ENCODE peak calls at places on chromosomes 5 and 9, in nine cellular contexts. I is NB4, F is endothelial cell of umbilical vein, O is testis, R is IMR-90, T is uterus, W is A549, G is prostate gland, A is stomach. S is an unnamed sample.

GRCh38 chr5:64784451-64785025 is 15.8 kb downstream of the CWC27 start:
- DNase-seq in A (peak; percentile 78), W (peak; percentile 12), I (peak; percentile 81), R (peak; percentile 86), O (peak; percentile 90), G (peak; percentile 77), T (peak; percentile 40), F (peak; percentile 76), S (peak; percentile 90)

GRCh38 chr5:72920690-72921089 is 35.2 kb upstream of the FCHO2 start:
- DNase-seq in W (peak; percentile 33), T (no peak), I (peak; percentile 48), A (no peak), F (peak; percentile 62), O (no peak), R (peak; percentile 55), G (no peak), S (no peak)

GRCh38 chr5:172336264-172336663 is 52.7 kb upstream of the UBTD2 start:
- DNase-seq in A (no peak), F (no peak), T (no peak), I (no peak), W (no peak), R (no peak), G (no peak), O (no peak), S (no peak)

GRCh38 chr9:126723807-126724172 is 81.0 kb upstream of the ZBTB43 start:
- DNase-seq in A (no peak), I (no peak), O (no peak), F (no peak), W (no peak), R (no peak), G (no peak), T (no peak), S (no peak)

GRCh38 chr5:35230043-35230611 is at the start of gene PRLR:
- DNase-seq in O (peak; percentile 42), G (peak; percentile 24), A (peak; percentile 47), R (peak; percentile 8), W (no peak), I (peak; percentile 17), T (peak; percentile 73), F (no peak), S (peak; percentile 66)

GRCh38 chr9:134775552-134775951 is 105.1 kb upstream of the FCN2 start:
- DNase-seq in W (no peak), G (no peak), O (no peak), T (no peak), I (no peak), A (no peak), R (peak; percentile 91), F (no peak), S (no peak)

GRCh38 chr5:159050408-159051091 is 49.2 kb downstream of the EBF1 start:
- DNase-seq in F (no peak), A (no peak), G (no peak), T (no peak), I (peak; percentile 72), W (no peak), R (peak; percentile 32), O (no peak), S (no peak)

GRCh38 chr5:52693279-52693678 is 94.4 kb upstream of the ITGA1 start:
- DNase-seq in T (no peak), G (no peak), R (peak; percentile 45), F (peak; percentile 56), A (peak; percentile 28), I (peak; percentile 9), O (peak; percentile 46), W (no peak), S (peak; percentile 54)

GRCh38 chr9:1458503-1458902 is 408.3 kb downstream of the DMRT2 start:
- DNase-seq in A (no peak), F (no peak), I (peak; percentile 67), G (no peak), W (no peak), T (no peak), R (peak; percentile 2), O (no peak), S (no peak)

GRCh38 chr5:174720612-174721521 is 3.5 kb upstream of the MSX2 start:
- DNase-seq in O (no peak), T (no peak), A (no peak), R (no peak), F (no peak), W (no peak), G (no peak), I (no peak), S (no peak)

GRCh38 chr9:115442054-115442453 is 324.1 kb upstream of the TNC start:
- DNase-seq in O (no peak), T (no peak), F (no peak), W (no peak), G (no peak), R (peak; percentile 69), A (no peak), I (no peak), S (no peak)

GRCh38 chr5:123800640-123801039 is 288.7 kb downstream of the CSNK1G3 start:
- DNase-seq in R (no peak), I (no peak), A (no peak), F (no peak), W (no peak), O (no peak), T (no peak), G (no peak), S (no peak)

GRCh38 chr9:98230789-98231188 is 24.7 kb downstream of the TBC1D2 start:
- DNase-seq in T (no peak), G (no peak), W (no peak), A (no peak), R (no peak), O (no peak), I (no peak), F (no peak), S (no peak)

GRCh38 chr5:59317023-59317771 is 576.3 kb downstream of the PDE4D start:
- DNase-seq in G (peak; percentile 72), O (peak; percentile 18), R (peak; percentile 23), A (no peak), T (no peak), W (no peak), I (no peak), F (peak; percentile 24), S (no peak)
- TF ChIP-seq POLR2A in G (no peak), O (no peak), R (no peak), A (no peak), T (no peak), W (no peak), I (no peak), F (no peak), S (no peak)

GRCh38 chr9:79694676-79695400 is 123.1 kb downstream of the TLE4 start:
- DNase-seq in W (no peak), A (no peak), F (no peak), G (no peak), O (no peak), I (no peak), T (no peak), R (peak; percentile 92), S (no peak)
- H3K4me3 ChIP-seq in W (no peak overlapping the region), A (no peak overlapping the region), F (no peak overlapping the region), G (no peak overlapping the region), O (no peak overlapping the region), I (no peak overlapping the region), T (no peak overlapping the region), R (no peak overlapping the region), S (no peak overlapping the region)

DNA sequence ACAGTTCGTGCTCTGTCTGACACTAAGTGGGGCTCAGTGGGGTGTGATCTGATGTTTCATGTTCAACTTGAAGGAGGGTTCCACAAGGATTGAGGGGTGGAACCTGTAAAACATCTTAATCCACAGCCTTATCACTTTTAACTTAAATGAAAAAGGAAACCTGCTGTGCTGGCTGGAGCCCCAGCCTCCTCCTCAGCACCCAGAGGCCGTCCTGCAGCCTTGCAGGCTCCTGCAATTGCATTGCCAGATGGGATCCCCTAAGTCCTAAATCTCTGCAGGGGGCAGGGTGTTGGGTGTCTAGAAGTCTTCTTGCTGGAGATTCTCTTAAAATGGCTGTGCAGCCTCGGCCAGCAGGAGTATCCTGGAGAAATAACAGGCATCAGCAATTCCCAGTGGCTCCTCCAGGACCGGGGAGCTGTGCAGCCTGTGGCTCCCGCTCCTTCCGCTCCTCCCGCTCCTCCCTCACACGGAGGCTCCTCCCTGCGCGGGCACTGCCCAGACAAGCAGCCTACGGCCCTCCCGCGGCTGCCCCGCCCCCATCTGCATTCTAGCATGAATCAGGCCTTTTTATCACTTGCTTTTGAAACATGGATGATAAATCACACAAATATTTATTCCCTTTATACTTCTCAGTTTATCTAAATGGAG is 131.0 kb downstream of the ADAMTS16 start:
- DNase-seq in T (peak; percentile 71), A (peak; percentile 72), I (no peak), R (peak; percentile 40), F (peak; percentile 6), G (peak; percentile 48), W (peak; percentile 82), O (peak; percentile 78), S (peak; percentile 76)
- TF ChIP-seq POLR2A in T (no peak), A (no peak), I (no peak), R (no peak), F (no peak), G (no peak), W (peak; percentile 39), O (no peak), S (no peak)

DNA sequence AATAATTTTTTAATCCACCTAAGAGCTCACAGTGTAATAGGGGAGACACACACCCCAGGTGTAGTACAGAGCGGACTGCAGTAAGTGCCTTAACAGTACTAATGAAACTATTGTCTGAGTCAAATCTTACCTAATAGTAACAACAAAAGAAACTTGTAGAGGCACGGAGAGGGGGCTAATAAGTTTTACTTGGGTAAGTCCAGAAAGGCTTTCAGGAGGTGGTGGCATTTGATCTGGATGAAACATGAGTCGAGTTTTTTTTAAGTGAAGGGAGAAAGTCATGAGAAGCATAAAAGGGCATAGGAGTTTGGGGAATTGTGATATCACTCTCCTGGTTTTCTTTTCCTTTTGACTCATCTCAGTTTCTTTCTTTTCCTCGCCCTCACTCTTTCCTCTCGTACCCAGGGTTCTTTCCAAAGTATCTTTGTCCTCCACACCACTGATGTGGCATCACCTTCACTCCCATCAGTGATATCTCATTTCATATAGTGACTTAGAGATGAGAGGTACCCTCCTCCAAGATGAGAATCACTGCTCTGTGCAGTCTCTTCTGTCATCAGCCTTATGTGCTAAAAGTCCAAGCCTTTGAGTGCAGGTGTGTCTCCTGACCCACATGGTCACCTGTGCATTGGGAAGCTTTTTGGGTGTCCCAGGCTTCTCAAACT is 2.0 kb downstream of the CTNNA1 start:
- DNase-seq in O (no peak), T (no peak), W (no peak), F (no peak), R (no peak), G (no peak), A (no peak), I (no peak), S (no peak)
- H3K4me3 ChIP-seq in O (no peak overlapping the region), T (no peak overlapping the region), W (peak overlapping the region; percentile 91), F (peak overlapping the region; percentile 86), R (no peak overlapping the region), G (no peak overlapping the region), A (no peak overlapping the region), I (no peak overlapping the region), S (no peak overlapping the region)

DNA sequence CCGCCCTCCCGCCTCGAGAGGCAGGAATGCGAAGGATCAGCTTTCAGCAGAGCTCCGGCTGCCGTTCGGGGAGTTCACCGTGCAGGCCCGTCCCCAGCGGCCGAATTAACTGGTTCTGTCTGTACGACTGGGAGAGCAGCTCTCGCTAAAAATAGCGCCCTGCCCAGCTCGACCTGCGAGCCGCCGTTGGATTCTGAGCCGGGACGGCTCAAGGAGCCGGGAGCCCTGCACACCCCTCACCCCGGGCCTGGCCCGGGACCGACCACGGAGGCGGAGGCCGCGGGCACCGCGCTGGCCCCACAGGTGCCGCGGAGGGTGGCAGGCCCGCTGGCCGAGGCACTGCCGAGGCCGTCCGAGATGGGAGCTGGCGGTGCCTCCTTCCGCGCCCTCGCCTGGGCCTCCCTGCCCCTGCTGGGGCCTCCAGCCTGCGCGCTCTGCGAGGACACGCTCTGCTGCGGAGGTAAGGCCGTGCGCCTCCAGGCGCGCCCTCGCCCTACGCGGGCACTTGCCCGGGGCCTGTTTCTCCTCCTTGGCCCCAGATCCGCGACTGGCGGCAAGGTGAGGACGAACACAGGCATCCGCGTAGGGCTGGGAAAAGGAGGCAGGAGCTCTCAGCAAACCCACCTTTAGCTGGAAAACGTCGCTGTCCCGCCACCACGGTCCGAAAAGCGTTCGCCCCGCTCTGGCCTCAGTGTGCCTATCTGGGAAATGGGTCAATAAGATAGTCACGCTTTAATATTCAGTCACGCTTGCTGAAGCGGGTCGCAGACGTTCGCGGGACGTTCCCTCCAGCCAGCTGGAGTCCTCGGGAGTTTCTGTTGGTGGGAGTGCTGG is 53.0 kb upstream of the DAB2IP start:
- DNase-seq in F (no peak), A (peak; percentile 89), R (peak; percentile 86), W (no peak), G (peak; percentile 91), I (no peak), O (peak; percentile 77), T (peak; percentile 87), S (peak; percentile 69)
- TF ChIP-seq POLR2A in F (no peak), A (no peak), R (no peak), W (no peak), G (no peak), I (no peak), O (no peak), T (peak; percentile 34), S (no peak)